ENCODE peak calls at places on chromosomes 13 and 19, in four cellular contexts. One of them, this sample, is unnamed.

GRCh38 chr13:29439601-29440381 is 155.7 kb downstream of the SLC7A1 start:
- DNase-seq in activated CD8-positive, alpha-beta memory T cell treated with anti-CD3 and anti-CD28 coated beads, Interleukin-2, amount 50 U/mL, for 48 hours: no peak
- DNase-seq in hypothalamus: no peak
- DNase-seq in tibial artery: no peak
- DNase-seq in this sample: no peak

GRCh38 chr19:372306-372890 is 27.8 kb upstream of the MIER2 start:
- DNase-seq in activated CD8-positive, alpha-beta memory T cell treated with anti-CD3 and anti-CD28 coated beads, Interleukin-2, amount 50 U/mL, for 48 hours: no peak
- DNase-seq in hypothalamus: no peak
- DNase-seq in tibial artery: no peak
- DNase-seq in this sample: no peak

GRCh38 chr19:51150627-51151026 is 8.5 kb downstream of the SIGLEC7 start:
- DNase-seq in activated CD8-positive, alpha-beta memory T cell treated with anti-CD3 and anti-CD28 coated beads, Interleukin-2, amount 50 U/mL, for 48 hours: no peak
- DNase-seq in hypothalamus: no peak
- DNase-seq in tibial artery: no peak
- DNase-seq in this sample: no peak

GRCh38 chr19:38152461-38153379 is 71.3 kb downstream of the DPF1 start:
- DNase-seq in activated CD8-positive, alpha-beta memory T cell treated with anti-CD3 and anti-CD28 coated beads, Interleukin-2, amount 50 U/mL, for 48 hours: no peak
- DNase-seq in hypothalamus: no peak
- DNase-seq in tibial artery: no peak
- DNase-seq in this sample: no peak

GRCh38 chr19:46546194-46546896 is 50.7 kb upstream of the PNMA8B start:
- DNase-seq in activated CD8-positive, alpha-beta memory T cell treated with anti-CD3 and anti-CD28 coated beads, Interleukin-2, amount 50 U/mL, for 48 hours: peak; percentile 56
- DNase-seq in hypothalamus: no peak
- DNase-seq in tibial artery: no peak
- DNase-seq in this sample: peak; percentile 12

GRCh38 chr13:51585234-51585672 is 991 bp downstream of the WDFY2 start:
- DNase-seq in activated CD8-positive, alpha-beta memory T cell treated with anti-CD3 and anti-CD28 coated beads, Interleukin-2, amount 50 U/mL, for 48 hours: no peak
- DNase-seq in hypothalamus: no peak
- DNase-seq in tibial artery: no peak
- DNase-seq in this sample: peak; percentile 31

GRCh38 chr13:31018511-31018910 is 86.1 kb downstream of the TEX26 start:
- DNase-seq in activated CD8-positive, alpha-beta memory T cell treated with anti-CD3 and anti-CD28 coated beads, Interleukin-2, amount 50 U/mL, for 48 hours: no peak
- DNase-seq in hypothalamus: no peak
- DNase-seq in tibial artery: no peak
- DNase-seq in this sample: no peak

GRCh38 chr19:39138221-39139211 is 12.9 kb downstream of the PAK4 start:
- DNase-seq in activated CD8-positive, alpha-beta memory T cell treated with anti-CD3 and anti-CD28 coated beads, Interleukin-2, amount 50 U/mL, for 48 hours: no peak
- DNase-seq in hypothalamus: no peak
- DNase-seq in tibial artery: no peak
- DNase-seq in this sample: peak; percentile 29

GRCh38 chr13:50131998-50132936 is 117.0 kb downstream of the KCNRG start:
- DNase-seq in activated CD8-positive, alpha-beta memory T cell treated with anti-CD3 and anti-CD28 coated beads, Interleukin-2, amount 50 U/mL, for 48 hours: peak; percentile 62
- DNase-seq in hypothalamus: no peak
- DNase-seq in tibial artery: no peak
- DNase-seq in this sample: no peak

This sample was measured in midbrain.